ENCODE peak calls at places on chromosome 17, in six cellular contexts. U, Y, S, V, W and Z are unnamed samples.

GRCh38 chr17:16652847-16653366 is 743 bp downstream of the ZNF624 start:
- DNase-seq in Y (no peak), W (no peak), U (no peak), S (no peak), V (no peak), Z (no peak)

GRCh38 chr17:50864747-50865059 is 1.5 kb downstream of the TOB1 start:
- DNase-seq in Y (no peak), V (no peak), W (no peak), S (no peak), U (no peak), Z (no peak)

GRCh38 chr17:42895185-42895555 is 5.4 kb upstream of the G6PC1 start:
- DNase-seq in S (peak), W (peak), V (peak), U (no peak), Y (peak), Z (no peak)

GRCh38 chr17:17180141-17180603 is 26.0 kb downstream of the PLD6 start:
- DNase-seq in S (no peak), W (no peak), U (no peak), V (no peak), Y (no peak), Z (no peak)

GRCh38 chr17:64004903-64005733 is 7.0 kb downstream of the PRR29 start:
- DNase-seq in S (no peak), Y (no peak), U (no peak), V (no peak), W (no peak), Z (peak)

GRCh38 chr17:43945074-43945824 is 3.0 kb upstream of the PPY start:
- DNase-seq in Y (peak), W (no peak), S (no peak), V (no peak), U (no peak), Z (no peak)

GRCh38 chr17:36844013-36844412 is 93.3 kb upstream of the LHX1 start:
- DNase-seq in Y (no peak), S (no peak), U (no peak), V (no peak), W (no peak), Z (no peak)

GRCh38 chr17:82059272-82060000 is 6.2 kb downstream of the DUS1L start:
- DNase-seq in S (no peak), W (no peak), V (no peak), Y (no peak), U (no peak), Z (no peak)

GRCh38 chr17:76272541-76273434 is 7.6 kb downstream of the UBALD2 start:
- DNase-seq in W (no peak), Y (no peak), S (no peak), U (no peak), V (no peak), Z (peak)

GRCh38 chr17:81740395-81740961 is 28.4 kb downstream of the SLC25A10 start:
- DNase-seq in Y (no peak), U (no peak), V (no peak), W (no peak), S (no peak), Z (no peak)

GRCh38 chr17:78622491-78623265 is 45.5 kb upstream of the DNAH17 start:
- DNase-seq in S (no peak), W (no peak), V (no peak), Y (no peak), U (no peak), Z (no peak)

GRCh38 chr17:49787932-49788442 is 494 bp upstream of the KAT7 start:
- DNase-seq in U (peak), Y (no peak), W (no peak), V (no peak), S (no peak), Z (no peak)

GRCh38 chr17:42202696-42203095 is 8.4 kb upstream of the GHDC start:
- DNase-seq in V (no peak), S (no peak), W (no peak), Y (no peak), U (no peak), Z (no peak)

GRCh38 chr17:73340093-73340596 is 28.3 kb upstream of the CDC42EP4 start:
- DNase-seq in U (no peak), S (peak), V (peak), W (peak), Y (peak), Z (no peak)

GRCh38 chr17:77607606-77608005 is 350.9 kb upstream of the TNRC6C start:
- DNase-seq in W (no peak), Y (no peak), S (no peak), U (no peak), V (no peak), Z (no peak)

GRCh38 chr17:80872011-80872929 is 119.4 kb upstream of the CHMP6 start:
- DNase-seq in S (no peak), V (no peak), Y (no peak), U (peak), W (no peak), Z (no peak)

GRCh38 chr17:11324846-11325420 is 83.9 kb downstream of the SHISA6 start:
- DNase-seq in U (no peak), V (no peak), S (no peak), W (no peak), Y (no peak), Z (no peak)

GRCh38 chr17:81741049-81741593 is 29.0 kb downstream of the SLC25A10 start:
- DNase-seq in V (no peak), W (no peak), S (no peak), U (no peak), Y (no peak), Z (no peak)

GRCh38 chr17:81151039-81151677 is 14.1 kb upstream of the PVALEF start:
- DNase-seq in Y (no peak), V (no peak), S (no peak), U (no peak), W (no peak), Z (no peak)

GRCh38 chr17:10802487-10803284 is 1.2 kb downstream of the TMEM238L start:
- DNase-seq in S (no peak), U (no peak), W (no peak), V (no peak), Y (no peak), Z (no peak)

GRCh38 chr17:45171338-45172231 is 9.9 kb downstream of the HEXIM2 start:
- DNase-seq in Y (no peak), S (peak), W (no peak), V (peak), U (peak), Z (no peak)

GRCh38 chr17:77308768-77309726 is 168.3 kb downstream of the SEC14L1 start:
- DNase-seq in V (peak), S (no peak), W (no peak), Y (peak), U (no peak), Z (no peak)

GRCh38 chr17:41547921-41548843 is 20.1 kb upstream of the KRT19 start:
- DNase-seq in W (peak), S (peak), V (peak), U (peak), Y (peak), Z (no peak)

GRCh38 chr17:50967795-50968194 is 101.6 kb upstream of the TOB1 start:
- DNase-seq in Y (peak), U (no peak), W (no peak), V (no peak), S (no peak), Z (no peak)

GRCh38 chr17:77454560-77455095 is 313.9 kb downstream of the SEC14L1 start:
- DNase-seq in S (no peak), Y (no peak), U (no peak), V (peak), W (no peak), Z (no peak)

GRCh38 chr17:71081666-71082065 is 912.3 kb downstream of the KCNJ2 start:
- DNase-seq in U (no peak), Y (no peak), V (no peak), W (no peak), S (no peak), Z (no peak)

GRCh38 chr17:71084838-71085237 is 915.5 kb downstream of the KCNJ2 start:
- DNase-seq in U (no peak), W (no peak), V (no peak), Y (no peak), S (no peak), Z (no peak)

GRCh38 chr17:71084219-71084618 is 914.9 kb downstream of the KCNJ2 start:
- DNase-seq in Y (peak), W (no peak), V (peak), U (peak), S (peak), Z (no peak)

GRCh38 chr17:71080937-71081336 is 911.6 kb downstream of the KCNJ2 start:
- DNase-seq in Y (no peak), W (no peak), U (peak), S (no peak), V (no peak), Z (no peak)

GRCh38 chr17:71085238-71086033 is 916.1 kb downstream of the KCNJ2 start:
- DNase-seq in S (peak), V (peak), W (no peak), Y (peak), U (peak), Z (no peak)
- TF ChIP-seq CTCF in S (peak), V (peak), W (peak), Y (peak), U (peak), Z (no peak)

GRCh38 chr17:60161598-60162330 is 12.0 kb downstream of the CA4 start:
- DNase-seq in W (no peak), V (no peak), Y (no peak), U (peak), S (no peak), Z (peak)
- TF ChIP-seq CTCF in W (no peak), V (no peak), Y (no peak), U (no peak), S (no peak), Z (no peak)

DNA sequence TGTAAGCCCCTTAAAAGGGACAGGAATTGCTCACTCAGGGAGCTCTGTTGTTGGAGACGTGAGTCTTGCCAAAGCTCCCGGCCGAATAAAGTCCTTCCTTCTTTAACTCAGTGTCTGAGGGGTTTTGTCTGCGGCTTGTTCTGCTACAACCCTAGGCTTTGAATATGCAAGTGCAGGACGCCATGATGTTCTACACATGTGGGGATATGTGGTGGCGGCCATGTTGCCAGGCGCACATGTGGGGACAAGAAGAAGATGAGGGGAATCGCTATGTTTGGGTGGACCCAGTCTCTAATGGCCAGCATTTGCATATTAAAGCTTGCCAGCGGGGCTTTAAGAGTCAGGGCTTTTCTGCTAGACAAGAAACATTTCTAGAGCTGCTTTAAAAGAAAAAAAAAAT is 96.8 kb upstream of the CA10 start:
- DNase-seq in V (no peak), U (no peak), W (no peak), S (no peak), Y (no peak), Z (no peak)
- TF ChIP-seq CTCF in V (no peak), U (no peak), W (no peak), S (no peak), Y (no peak), Z (no peak)

GRCh38 chr17:65588194-65588808 is 26.9 kb upstream of the AXIN2 start:
- DNase-seq in S (peak), U (no peak), V (no peak), W (no peak), Y (no peak), Z (no peak)
- TF ChIP-seq CTCF in S (no peak), U (no peak), V (no peak), W (no peak), Y (no peak), Z (no peak)

GRCh38 chr17:58631523-58632323 is 60.1 kb downstream of the TEX14 start:
- DNase-seq in S (peak), W (peak), U (peak), V (peak), Y (peak), Z (peak)
- TF ChIP-seq CTCF in S (peak), W (peak), U (no peak), V (peak), Y (peak), Z (no peak)

GRCh38 chr17:34998205-34998604 is 17.9 kb downstream of the LIG3 start:
- DNase-seq in V (peak), W (peak), Y (peak), S (peak), U (peak), Z (peak)
- TF ChIP-seq CTCF in V (peak), W (peak), Y (peak), S (peak), U (peak), Z (peak)